ENCODE peak calls at places on chromosome 1, in eight cellular contexts. N is HFFc6; E is HCT116; Y is GM03348; M is fibroblast of the conjunctiva; F is activated naive CD8-positive, alpha-beta T cell treated with anti-CD3 and anti-CD28 coated beads, Interleukin-2, amount 50 U/mL, for 24 hours; V is GM19239; J is WERI-Rb-1. P is an unnamed sample.

GRCh38 chr1:205496661-205497060 is 7.8 kb upstream of the CDK18 start:
- DNase-seq in E (no peak), M (no peak), J (no peak), V (no peak), F (no peak), N (no peak), Y (no peak), P (no peak)

GRCh38 chr1:153466908-153467307 is 6.5 kb upstream of the S100A7 start:
- DNase-seq in E (no peak), F (no peak), J (no peak), V (no peak), M (no peak), N (no peak), Y (peak; percentile 51), P (no peak)

GRCh38 chr1:62263813-62264353 is 55.4 kb downstream of the KANK4 start:
- DNase-seq in V (no peak), F (no peak), M (no peak), E (no peak), N (no peak), J (no peak), Y (no peak), P (no peak)

GRCh38 chr1:97563926-97564325 is 356.9 kb downstream of the DPYD start:
- DNase-seq in M (no peak), E (no peak), F (no peak), V (no peak), J (no peak), Y (peak; percentile 5), N (no peak), P (no peak)

GRCh38 chr1:100038401-100039306 is 68.9 kb downstream of the SLC35A3 start:
- DNase-seq in N (peak; percentile 42), M (peak; percentile 31), V (peak; percentile 33), Y (peak; percentile 68), F (peak; percentile 75), J (peak; percentile 58), E (no peak), P (no peak)

GRCh38 chr1:54477153-54477561 is 70.9 kb upstream of the ACOT11 start:
- DNase-seq in V (no peak), M (no peak), N (no peak), J (no peak), Y (no peak), F (no peak), E (no peak), P (no peak)

GRCh38 chr1:167864392-167864992 is 49.4 kb downstream of the ADCY10 start:
- DNase-seq in E (no peak), F (no peak), N (no peak), J (no peak), M (no peak), V (no peak), Y (no peak), P (no peak)

GRCh38 chr1:224767031-224767430 is 150.9 kb downstream of the CNIH3 start:
- DNase-seq in J (peak; percentile 29), M (no peak), F (no peak), V (no peak), Y (no peak), N (no peak), E (no peak), P (no peak)

GRCh38 chr1:35269190-35269988 is 880 bp downstream of the ZMYM4 start:
- DNase-seq in V (no peak), Y (peak; percentile 20), N (no peak), F (peak; percentile 6), J (no peak), E (no peak), M (no peak), P (no peak)

GRCh38 chr1:113931456-113931855 is 2.3 kb downstream of the HIPK1 start:
- DNase-seq in M (no peak), E (no peak), Y (peak; percentile 17), V (no peak), F (no peak), N (peak; percentile 65), J (no peak), P (no peak)

GRCh38 chr1:41340655-41341364 is 20.4 kb upstream of the FOXO6 start:
- DNase-seq in F (no peak), E (no peak), V (no peak), J (no peak), N (no peak), Y (no peak), M (no peak), P (no peak)

GRCh38 chr1:25649505-25650218 is 33.1 kb downstream of the MAN1C1 start:
- DNase-seq in J (no peak), Y (no peak), V (no peak), E (no peak), F (no peak), M (no peak), N (no peak), P (no peak)

GRCh38 chr1:218330043-218330623 is 15.0 kb upstream of the TGFB2 start:
- DNase-seq in E (peak; percentile 31), N (peak; percentile 40), V (no peak), M (peak; percentile 32), F (no peak), J (no peak), Y (peak; percentile 53), P (no peak)

GRCh38 chr1:41122851-41123518 is 101.5 kb upstream of the SLFNL1 start:
- DNase-seq in M (peak; percentile 68), J (peak; percentile 22), E (peak; percentile 61), F (no peak), N (peak; percentile 90), V (no peak), Y (peak; percentile 63), P (no peak)

GRCh38 chr1:8427986-8428385 is 110.1 kb downstream of the SLC45A1 start:
- DNase-seq in J (no peak), Y (no peak), V (no peak), E (no peak), N (no peak), M (no peak), F (no peak), P (no peak)

P was measured in GOT3.